ENCODE peak calls at places on chromosome 15, in nine cellular contexts. One of them, this sample, is unnamed.

GRCh38 chr15:58396181-58396580 is 35.6 kb upstream of the LIPC start:
- DNase-seq in stimulated activated CD4-positive, alpha-beta T cell treated with anti-CD3 and anti-CD28 coated beads, Interleukin-15, amount 100 ng/mL, for 24 hours: no peak
- DNase-seq in CD8-positive, alpha-beta T cell: no peak
- DNase-seq in uterus: no peak
- DNase-seq in GM03348: peak; percentile 73
- DNase-seq in HEK293T: no peak
- DNase-seq in ELF-1: no peak
- DNase-seq in HTR-8/SVneo: no peak
- DNase-seq in SHP77: no peak
- DNase-seq in this sample: peak; percentile 26

GRCh38 chr15:99137111-99137546 is 32.2 kb downstream of the SYNM start:
- DNase-seq in CD8-positive, alpha-beta T cell: peak; percentile 39
- DNase-seq in uterus: no peak
- DNase-seq in HTR-8/SVneo: no peak
- DNase-seq in HEK293T: no peak
- DNase-seq in SHP77: peak; percentile 32
- DNase-seq in GM03348: no peak
- DNase-seq in ELF-1: peak; percentile 29
- DNase-seq in stimulated activated CD4-positive, alpha-beta T cell treated with anti-CD3 and anti-CD28 coated beads, Interleukin-15, amount 100 ng/mL, for 24 hours: no peak
- DNase-seq in this sample: no peak

GRCh38 chr15:35514759-35515158 is 31.2 kb downstream of the DPH6 start:
- DNase-seq in CD8-positive, alpha-beta T cell: no peak
- DNase-seq in uterus: no peak
- DNase-seq in stimulated activated CD4-positive, alpha-beta T cell treated with anti-CD3 and anti-CD28 coated beads, Interleukin-15, amount 100 ng/mL, for 24 hours: no peak
- DNase-seq in HEK293T: no peak
- DNase-seq in SHP77: no peak
- DNase-seq in ELF-1: no peak
- DNase-seq in HTR-8/SVneo: no peak
- DNase-seq in GM03348: peak; percentile 53
- DNase-seq in this sample: no peak

GRCh38 chr15:38054488-38054887 is 120.0 kb downstream of the TMCO5A start:
- DNase-seq in ELF-1: no peak
- DNase-seq in uterus: no peak
- DNase-seq in CD8-positive, alpha-beta T cell: no peak
- DNase-seq in GM03348: peak; percentile 50
- DNase-seq in SHP77: no peak
- DNase-seq in stimulated activated CD4-positive, alpha-beta T cell treated with anti-CD3 and anti-CD28 coated beads, Interleukin-15, amount 100 ng/mL, for 24 hours: no peak
- DNase-seq in HTR-8/SVneo: no peak
- DNase-seq in HEK293T: no peak
- DNase-seq in this sample: no peak

GRCh38 chr15:77030042-77030927 is 35.4 kb downstream of the PSTPIP1 start:
- DNase-seq in HTR-8/SVneo: no peak
- DNase-seq in SHP77: no peak
- DNase-seq in ELF-1: no peak
- DNase-seq in stimulated activated CD4-positive, alpha-beta T cell treated with anti-CD3 and anti-CD28 coated beads, Interleukin-15, amount 100 ng/mL, for 24 hours: peak; percentile 21
- DNase-seq in uterus: peak; percentile 11
- DNase-seq in HEK293T: no peak
- DNase-seq in GM03348: no peak
- DNase-seq in CD8-positive, alpha-beta T cell: peak; percentile 45
- DNase-seq in this sample: no peak

GRCh38 chr15:74995779-74996765 is 709 bp downstream of the SCAMP5 start:
- DNase-seq in CD8-positive, alpha-beta T cell: no peak
- DNase-seq in HTR-8/SVneo: no peak
- DNase-seq in GM03348: no peak
- DNase-seq in SHP77: peak; percentile 71
- DNase-seq in ELF-1: peak; percentile 21
- DNase-seq in HEK293T: no peak
- DNase-seq in uterus: no peak
- DNase-seq in stimulated activated CD4-positive, alpha-beta T cell treated with anti-CD3 and anti-CD28 coated beads, Interleukin-15, amount 100 ng/mL, for 24 hours: peak; percentile 7
- DNase-seq in this sample: peak; percentile 80

GRCh38 chr15:40354408-40355171 is 3.4 kb upstream of the DISP2 start:
- DNase-seq in CD8-positive, alpha-beta T cell: no peak
- DNase-seq in HEK293T: peak; percentile 22
- DNase-seq in GM03348: peak; percentile 73
- DNase-seq in ELF-1: peak; percentile 76
- DNase-seq in stimulated activated CD4-positive, alpha-beta T cell treated with anti-CD3 and anti-CD28 coated beads, Interleukin-15, amount 100 ng/mL, for 24 hours: no peak
- DNase-seq in uterus: no peak
- DNase-seq in HTR-8/SVneo: peak; percentile 48
- DNase-seq in SHP77: peak; percentile 70
- DNase-seq in this sample: peak; percentile 95

GRCh38 chr15:56783156-56783856 is 50.0 kb upstream of the ZNF280D start:
- DNase-seq in uterus: no peak
- DNase-seq in ELF-1: no peak
- DNase-seq in SHP77: no peak
- DNase-seq in HEK293T: no peak
- DNase-seq in CD8-positive, alpha-beta T cell: no peak
- DNase-seq in stimulated activated CD4-positive, alpha-beta T cell treated with anti-CD3 and anti-CD28 coated beads, Interleukin-15, amount 100 ng/mL, for 24 hours: no peak
- DNase-seq in GM03348: no peak
- DNase-seq in HTR-8/SVneo: no peak
- DNase-seq in this sample: no peak

GRCh38 chr15:43514241-43515057 is 3.0 kb upstream of the MAP1A start:
- DNase-seq in SHP77: peak; percentile 81
- DNase-seq in ELF-1: peak; percentile 64
- DNase-seq in HTR-8/SVneo: no peak
- DNase-seq in GM03348: peak; percentile 61
- DNase-seq in uterus: no peak
- DNase-seq in HEK293T: no peak
- DNase-seq in stimulated activated CD4-positive, alpha-beta T cell treated with anti-CD3 and anti-CD28 coated beads, Interleukin-15, amount 100 ng/mL, for 24 hours: no peak
- DNase-seq in CD8-positive, alpha-beta T cell: peak; percentile 46
- DNase-seq in this sample: peak; percentile 59

GRCh38 chr15:57421540-57421939 is 45.2 kb downstream of the CGNL1 start:
- DNase-seq in stimulated activated CD4-positive, alpha-beta T cell treated with anti-CD3 and anti-CD28 coated beads, Interleukin-15, amount 100 ng/mL, for 24 hours: no peak
- DNase-seq in uterus: no peak
- DNase-seq in ELF-1: no peak
- DNase-seq in SHP77: no peak
- DNase-seq in HEK293T: no peak
- DNase-seq in CD8-positive, alpha-beta T cell: no peak
- DNase-seq in GM03348: no peak
- DNase-seq in HTR-8/SVneo: no peak
- DNase-seq in this sample: no peak

GRCh38 chr15:94972314-94972713 is 741.0 kb downstream of the MCTP2 start:
- DNase-seq in HTR-8/SVneo: no peak
- DNase-seq in ELF-1: peak; percentile 50
- DNase-seq in stimulated activated CD4-positive, alpha-beta T cell treated with anti-CD3 and anti-CD28 coated beads, Interleukin-15, amount 100 ng/mL, for 24 hours: no peak
- DNase-seq in GM03348: peak; percentile 13
- DNase-seq in CD8-positive, alpha-beta T cell: no peak
- DNase-seq in SHP77: no peak
- DNase-seq in uterus: no peak
- DNase-seq in HEK293T: no peak
- DNase-seq in this sample: peak; percentile 45

GRCh38 chr15:68256675-68257450 is 20.7 kb upstream of the FEM1B start:
- DNase-seq in GM03348: peak; percentile 93
- DNase-seq in SHP77: peak; percentile 91
- DNase-seq in HTR-8/SVneo: peak; percentile 61
- DNase-seq in ELF-1: peak; percentile 98
- DNase-seq in CD8-positive, alpha-beta T cell: peak; percentile 86
- DNase-seq in HEK293T: no peak
- DNase-seq in stimulated activated CD4-positive, alpha-beta T cell treated with anti-CD3 and anti-CD28 coated beads, Interleukin-15, amount 100 ng/mL, for 24 hours: peak; percentile 82
- DNase-seq in uterus: peak; percentile 91
- DNase-seq in this sample: peak; percentile 85

GRCh38 chr15:49380912-49381311 is 42.1 kb upstream of the FGF7 start:
- DNase-seq in HEK293T: no peak
- DNase-seq in HTR-8/SVneo: no peak
- DNase-seq in SHP77: no peak
- DNase-seq in CD8-positive, alpha-beta T cell: no peak
- DNase-seq in stimulated activated CD4-positive, alpha-beta T cell treated with anti-CD3 and anti-CD28 coated beads, Interleukin-15, amount 100 ng/mL, for 24 hours: no peak
- DNase-seq in ELF-1: peak; percentile 50
- DNase-seq in GM03348: no peak
- DNase-seq in uterus: no peak
- DNase-seq in this sample: no peak

GRCh38 chr15:33425149-33425548 is 114.4 kb downstream of the RYR3 start:
- DNase-seq in HEK293T: no peak
- DNase-seq in ELF-1: no peak
- DNase-seq in CD8-positive, alpha-beta T cell: no peak
- DNase-seq in GM03348: no peak
- DNase-seq in SHP77: no peak
- DNase-seq in stimulated activated CD4-positive, alpha-beta T cell treated with anti-CD3 and anti-CD28 coated beads, Interleukin-15, amount 100 ng/mL, for 24 hours: no peak
- DNase-seq in HTR-8/SVneo: no peak
- DNase-seq in uterus: peak; percentile 20
- DNase-seq in this sample: no peak

GRCh38 chr15:31263751-31264533 is 62.7 kb upstream of the KLF13 start:
- DNase-seq in uterus: no peak
- DNase-seq in HEK293T: no peak
- DNase-seq in ELF-1: no peak
- DNase-seq in SHP77: peak; percentile 87
- DNase-seq in GM03348: no peak
- DNase-seq in HTR-8/SVneo: no peak
- DNase-seq in CD8-positive, alpha-beta T cell: peak; percentile 89
- DNase-seq in stimulated activated CD4-positive, alpha-beta T cell treated with anti-CD3 and anti-CD28 coated beads, Interleukin-15, amount 100 ng/mL, for 24 hours: peak; percentile 83
- DNase-seq in this sample: peak; percentile 71

GRCh38 chr15:70356919-70357318 is 259.2 kb upstream of the TLE3 start:
- DNase-seq in CD8-positive, alpha-beta T cell: peak; percentile 17
- DNase-seq in HTR-8/SVneo: peak; percentile 41
- DNase-seq in ELF-1: no peak
- DNase-seq in HEK293T: no peak
- DNase-seq in stimulated activated CD4-positive, alpha-beta T cell treated with anti-CD3 and anti-CD28 coated beads, Interleukin-15, amount 100 ng/mL, for 24 hours: no peak
- DNase-seq in uterus: no peak
- DNase-seq in GM03348: no peak
- DNase-seq in SHP77: no peak
- DNase-seq in this sample: no peak

GRCh38 chr15:61871926-61872522 is 188.2 kb downstream of the VPS13C start:
- DNase-seq in CD8-positive, alpha-beta T cell: no peak
- DNase-seq in HTR-8/SVneo: peak; percentile 5
- DNase-seq in stimulated activated CD4-positive, alpha-beta T cell treated with anti-CD3 and anti-CD28 coated beads, Interleukin-15, amount 100 ng/mL, for 24 hours: no peak
- DNase-seq in uterus: no peak
- DNase-seq in HEK293T: no peak
- DNase-seq in GM03348: peak; percentile 28
- DNase-seq in ELF-1: no peak
- DNase-seq in SHP77: peak; percentile 5
- DNase-seq in this sample: peak; percentile 23

GRCh38 chr15:51024735-51025453 is 69.8 kb downstream of the TNFAIP8L3 start:
- DNase-seq in GM03348: peak; percentile 36
- DNase-seq in HTR-8/SVneo: no peak
- DNase-seq in uterus: no peak
- DNase-seq in SHP77: no peak
- DNase-seq in CD8-positive, alpha-beta T cell: no peak
- DNase-seq in stimulated activated CD4-positive, alpha-beta T cell treated with anti-CD3 and anti-CD28 coated beads, Interleukin-15, amount 100 ng/mL, for 24 hours: no peak
- DNase-seq in HEK293T: no peak
- DNase-seq in ELF-1: no peak
- DNase-seq in this sample: peak; percentile 21

This sample was measured in cerebellar cortex.